ENCODE peak calls at places on chromosomes 13 and 19, in five cellular contexts. W is mucosa of descending colon, G is AG10803, J is cardiac fibroblast, R is neuronal stem cell. C is an unnamed sample.
A peak's percentile ranks its signal among the peaks of the same experiment; 100 is the strongest.

GRCh38 chr19:35725216-35725861 is 7.5 kb downstream of the KMT2B start:
- DNase-seq in R (no peak), J (no peak), W (no peak), G (no peak), C (no peak)

GRCh38 chr19:13847033-13847899 is 29.7 kb upstream of the NANOS3 start:
- DNase-seq in G (peak; percentile 96), W (peak; percentile 95), R (peak; percentile 95), J (peak; percentile 95), C (peak; percentile 98)

GRCh38 chr13:99690426-99691189 is 189.3 kb downstream of the TM9SF2 start:
- DNase-seq in R (peak; percentile 47), G (no peak), W (no peak), J (no peak), C (no peak)

GRCh38 chr13:23621316-23621645 is 51.1 kb downstream of the TNFRSF19 start:
- DNase-seq in G (peak; percentile 80), J (peak; percentile 94), W (no peak), R (no peak), C (no peak)

GRCh38 chr13:75760182-75760981 is 124.3 kb downstream of the LMO7 start:
- DNase-seq in W (peak; percentile 54), R (no peak), G (no peak), J (peak; percentile 25), C (peak; percentile 37)

GRCh38 chr13:87042946-87043345 is 628.2 kb upstream of the SLITRK5 start:
- DNase-seq in W (no peak), G (no peak), R (no peak), J (no peak), C (no peak)

GRCh38 chr19:35265126-35265995 is 3.4 kb upstream of the USF2 start:
- DNase-seq in G (peak; percentile 17), J (no peak), W (no peak), R (no peak), C (no peak)

GRCh38 chr13:29849731-29850212 is 645 bp downstream of the UBL3 start:
- DNase-seq in W (peak; percentile 82), G (peak; percentile 72), R (no peak), J (peak; percentile 72), C (peak; percentile 69)

GRCh38 chr13:109468123-109468522 is 318.3 kb downstream of the IRS2 start:
- DNase-seq in W (no peak), J (no peak), R (no peak), G (no peak), C (no peak)

GRCh38 chr19:3570619-3571018 is 2.1 kb upstream of the HMG20B start:
- DNase-seq in J (no peak), G (no peak), R (no peak), W (no peak), C (no peak)

GRCh38 chr19:55305491-55305890 is 19.6 kb downstream of the TMEM150B start:
- DNase-seq in G (peak; percentile 22), W (no peak), J (peak; percentile 41), R (no peak), C (no peak)

GRCh38 chr13:41061914-41062837 is 867 bp downstream of the WBP4 start:
- DNase-seq in G (peak; percentile 68), W (no peak), R (no peak), J (peak; percentile 89), C (no peak)

GRCh38 chr13:99496322-99497142 is 4.7 kb upstream of the TM9SF2 start:
- DNase-seq in J (peak; percentile 60), G (peak; percentile 91), W (peak; percentile 57), R (no peak), C (peak; percentile 77)

GRCh38 chr19:56105090-56105701 is 15.9 kb downstream of the ZNF787 start:
- DNase-seq in J (peak; percentile 39), G (peak; percentile 53), R (peak; percentile 51), W (peak; percentile 88), C (peak; percentile 72)

GRCh38 chr13:31965361-31966066 is 66.1 kb upstream of the FRY start:
- DNase-seq in W (no peak), R (no peak), J (peak; percentile 82), G (peak; percentile 58), C (no peak)

GRCh38 chr13:82136880-82137279 is 1745.4 kb downstream of the SLITRK1 start:
- DNase-seq in W (no peak), R (no peak), G (no peak), J (no peak), C (no peak)

GRCh38 chr13:21478881-21479808 is 20.0 kb upstream of the ZDHHC20 start:
- DNase-seq in W (no peak), R (peak; percentile 65), G (peak; percentile 77), J (peak; percentile 88), C (peak; percentile 53)

GRCh38 chr19:4889034-4889825 is 13.5 kb downstream of the ARRDC5 start:
- DNase-seq in J (peak; percentile 76), W (no peak), G (peak; percentile 46), R (no peak), C (no peak)

GRCh38 chr13:111040821-111041220 is 74.3 kb upstream of the ARHGEF7 start:
- DNase-seq in J (no peak), G (no peak), W (no peak), R (no peak), C (no peak)

GRCh38 chr19:16885166-16885565 is 3.6 kb upstream of the F2RL3 start:
- DNase-seq in J (peak; percentile 6), R (no peak), W (no peak), G (no peak), C (no peak)

GRCh38 chr19:6777434-6777833 is 4.9 kb downstream of the VAV1 start:
- DNase-seq in J (no peak), W (no peak), G (no peak), R (no peak), C (no peak)
- H3K4me3 ChIP-seq in J (no peak overlapping the region), W (no peak overlapping the region), G (no peak overlapping the region), R (no peak overlapping the region), C (no peak overlapping the region)

GRCh38 chr19:57914517-57914916 is 1.9 kb downstream of the ZNF417 start:
- DNase-seq in R (no peak), W (no peak), G (no peak), J (no peak), C (no peak)
- H3K4me3 ChIP-seq in R (no peak overlapping the region), W (no peak overlapping the region), G (no peak overlapping the region), J (no peak overlapping the region), C (no peak overlapping the region)

DNA sequence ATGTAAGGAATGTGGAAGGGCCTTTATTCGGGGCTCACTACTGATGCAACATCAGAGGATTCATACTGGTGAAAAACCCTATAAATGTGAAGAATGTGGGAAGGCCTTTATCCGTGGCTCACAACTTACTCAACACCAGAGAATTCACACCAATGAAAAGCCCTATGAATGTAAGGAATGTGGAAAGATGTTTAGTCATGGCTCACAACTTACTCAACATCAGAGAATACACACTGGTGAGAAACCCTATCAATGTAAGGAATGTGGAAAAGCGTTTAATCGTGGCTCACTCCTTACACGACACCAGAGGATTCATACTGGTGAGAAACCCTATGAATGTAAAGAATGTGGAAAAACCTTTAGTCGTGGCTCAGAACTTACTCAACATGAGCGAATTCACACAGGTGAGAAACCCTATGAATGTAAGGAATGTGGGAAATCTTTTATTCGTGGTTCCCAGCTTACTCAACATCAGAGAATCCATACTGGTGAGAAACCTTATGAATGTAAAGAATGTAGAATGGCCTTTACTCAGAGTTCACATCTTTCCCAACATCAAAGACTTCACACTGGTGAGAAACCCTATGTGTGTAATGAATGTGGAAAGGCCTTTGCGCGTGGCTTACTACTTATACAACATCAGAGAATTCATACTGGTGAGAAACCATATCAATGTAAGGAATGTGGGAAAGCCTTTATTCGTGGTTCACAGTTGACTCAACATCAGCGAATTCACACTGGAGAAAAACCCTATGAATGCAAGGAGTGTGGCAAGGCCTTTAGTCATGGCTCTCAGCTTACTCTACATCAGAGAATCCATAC is 44.3 kb downstream of the ZNF585A start:
- DNase-seq in J (peak; percentile 9), G (no peak), W (no peak), R (no peak), C (no peak)
- H3K4me3 ChIP-seq in J (no peak overlapping the region), G (no peak overlapping the region), W (no peak overlapping the region), R (no peak overlapping the region), C (no peak overlapping the region)

GRCh38 chr19:48330012-48330681 is 4.8 kb downstream of the EMP3 start:
- DNase-seq in G (no peak), W (peak; percentile 93), J (no peak), R (peak; percentile 79), C (peak; percentile 79)

GRCh38 chr19:48332351-48332661 is 7.0 kb downstream of the EMP3 start:
- DNase-seq in J (no peak), W (no peak), G (no peak), R (no peak), C (no peak)

GRCh38 chr19:48325265-48325910 is at the start of gene EMP3:
- DNase-seq in G (peak; percentile 91), W (peak; percentile 88), J (peak; percentile 94), R (peak; percentile 54), C (peak; percentile 86)

GRCh38 chr19:48332662-48333466 is 7.5 kb downstream of the EMP3 start:
- DNase-seq in G (peak; percentile 95), R (peak; percentile 69), W (peak; percentile 97), J (peak; percentile 98), C (peak; percentile 91)

GRCh38 chr19:48329167-48329891 is 4.0 kb downstream of the EMP3 start:
- DNase-seq in G (peak; percentile 38), J (peak; percentile 57), W (no peak), R (no peak), C (no peak)
- H3K4me3 ChIP-seq in G (no peak overlapping the region), J (no peak overlapping the region), W (no peak overlapping the region), R (no peak overlapping the region), C (peak overlapping the region; percentile 61)

GRCh38 chr19:58182989-58183821 is at the start of gene ZNF274:
- DNase-seq in G (peak; percentile 89), W (peak; percentile 96), J (peak; percentile 98), R (peak; percentile 94), C (peak; percentile 96)
- H3K4me3 ChIP-seq in G (peak within 1 kb of the TSS; percentile 86), W (peak within 1 kb of the TSS; percentile 80), J (peak within 1 kb of the TSS; percentile 90), R (peak within 1 kb of the TSS; percentile 85), C (peak within 1 kb of the TSS; percentile 95)

GRCh38 chr19:45676851-45677263 is 8.8 kb downstream of the GIPR start:
- DNase-seq in J (no peak), W (peak; percentile 75), G (no peak), R (no peak), C (no peak)
- H3K4me3 ChIP-seq in J (no peak overlapping the region), W (no peak overlapping the region), G (peak overlapping the region; percentile 22), R (no peak overlapping the region), C (peak overlapping the region; percentile 31)

DNA sequence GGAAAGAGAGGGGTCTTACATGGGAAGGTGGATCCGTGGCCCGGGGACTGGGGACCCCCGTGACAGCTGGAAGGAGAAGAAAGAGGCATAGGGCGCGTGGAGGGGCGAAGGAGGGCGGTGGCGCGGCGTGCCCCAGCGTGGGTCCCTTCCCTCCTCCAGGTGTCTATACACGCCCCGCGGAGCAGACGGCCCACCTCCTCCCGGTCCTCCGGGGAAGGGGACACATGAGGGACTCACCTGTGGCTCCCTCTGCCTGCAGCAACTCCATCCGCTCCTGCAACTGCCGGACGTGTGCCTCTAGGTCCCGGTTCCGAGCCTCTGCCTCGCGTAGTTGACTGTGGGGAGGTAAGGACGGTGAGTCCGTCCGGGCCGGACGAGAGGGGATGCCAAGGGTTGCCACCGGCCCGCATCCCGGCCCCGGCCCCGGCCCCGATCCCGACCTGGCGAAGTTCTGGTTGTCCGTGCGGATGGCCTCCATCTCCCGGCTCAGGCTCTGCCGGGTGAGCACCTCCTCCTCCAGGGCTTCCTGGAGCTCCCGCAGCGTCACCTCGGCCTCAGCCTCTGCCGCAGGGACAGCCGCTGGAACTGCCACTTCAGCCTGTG is 2.4 kb upstream of the SIX5 start:
- DNase-seq in J (no peak), W (peak; percentile 72), R (no peak), G (no peak), C (no peak)
- H3K4me3 ChIP-seq in J (no peak overlapping the region), W (no peak overlapping the region), R (no peak overlapping the region), G (no peak overlapping the region), C (no peak overlapping the region)

GRCh38 chr19:42068756-42069571 is 1.0 kb downstream of the GRIK5 start:
- DNase-seq in R (no peak), W (peak; percentile 27), J (no peak), G (no peak), C (no peak)
- H3K4me3 ChIP-seq in R (peak overlapping the region; percentile 1), W (no peak overlapping the region), J (no peak overlapping the region), G (no peak overlapping the region), C (peak overlapping the region; percentile 41)

C was measured in heart left ventricle.